ENCODE peak calls at places on chromosomes 13 and 19, in six cellular contexts. One of them, this sample, is unnamed.

GRCh38 chr13:40190656-40191100 is 475.8 kb downstream of the FOXO1 start:
- DNase-seq in H1: no peak
- DNase-seq in HepG2: peak
- DNase-seq in GM12878: no peak
- DNase-seq in K562: no peak
- DNase-seq in SK-N-SH: peak
- DNase-seq in this sample: no peak

GRCh38 chr13:41398494-41399190 is 58.7 kb upstream of the RGCC start:
- DNase-seq in H1: no peak
- DNase-seq in GM12878: no peak
- DNase-seq in SK-N-SH: no peak
- DNase-seq in HepG2: no peak
- DNase-seq in K562: no peak
- DNase-seq in this sample: no peak

GRCh38 chr13:67440240-67440639 is 210.1 kb upstream of the PCDH9 start:
- DNase-seq in K562: no peak
- DNase-seq in GM12878: no peak
- DNase-seq in SK-N-SH: no peak
- DNase-seq in HepG2: no peak
- DNase-seq in H1: no peak
- DNase-seq in this sample: no peak

GRCh38 chr13:111184685-111185401 is 69.7 kb downstream of the ARHGEF7 start:
- DNase-seq in GM12878: peak
- DNase-seq in HepG2: no peak
- DNase-seq in SK-N-SH: no peak
- DNase-seq in K562: no peak
- DNase-seq in H1: no peak
- DNase-seq in this sample: no peak

GRCh38 chr19:35549174-35549788 is 3.9 kb downstream of the TMEM147 start:
- DNase-seq in HepG2: peak
- DNase-seq in H1: peak
- DNase-seq in SK-N-SH: peak
- DNase-seq in GM12878: no peak
- DNase-seq in K562: peak
- DNase-seq in this sample: peak

GRCh38 chr19:44796701-44797115 is 12.2 kb upstream of the BCAM start:
- DNase-seq in SK-N-SH: no peak
- DNase-seq in GM12878: no peak
- DNase-seq in H1: no peak
- DNase-seq in HepG2: peak
- DNase-seq in K562: no peak
- DNase-seq in this sample: no peak

GRCh38 chr13:48232420-48233096 is 448 bp upstream of the ITM2B start:
- DNase-seq in H1: peak
- DNase-seq in K562: peak
- DNase-seq in GM12878: no peak
- DNase-seq in SK-N-SH: no peak
- DNase-seq in HepG2: peak
- DNase-seq in this sample: no peak

GRCh38 chr13:106680796-106681482 is 113.0 kb upstream of the ARGLU1 start:
- DNase-seq in K562: no peak
- DNase-seq in SK-N-SH: no peak
- DNase-seq in HepG2: no peak
- DNase-seq in H1: no peak
- DNase-seq in GM12878: no peak
- DNase-seq in this sample: no peak

GRCh38 chr13:32592082-32592481 is 5.8 kb downstream of the PDS5B start:
- DNase-seq in SK-N-SH: no peak
- DNase-seq in HepG2: no peak
- DNase-seq in H1: no peak
- DNase-seq in GM12878: no peak
- DNase-seq in K562: no peak
- DNase-seq in this sample: no peak

GRCh38 chr19:34350161-34350561 is 14.8 kb upstream of the GPI start:
- DNase-seq in HepG2: no peak
- DNase-seq in SK-N-SH: no peak
- DNase-seq in K562: no peak
- DNase-seq in H1: no peak
- DNase-seq in GM12878: no peak
- DNase-seq in this sample: no peak

GRCh38 chr13:81597101-81597500 is 1256.2 kb upstream of the SPRY2 start:
- DNase-seq in H1: no peak
- DNase-seq in GM12878: no peak
- DNase-seq in HepG2: no peak
- DNase-seq in SK-N-SH: no peak
- DNase-seq in K562: no peak
- DNase-seq in this sample: no peak

GRCh38 chr13:24605923-24606372 is 74.3 kb upstream of the ATP12A start:
- DNase-seq in HepG2: peak
- DNase-seq in K562: no peak
- DNase-seq in GM12878: no peak
- DNase-seq in H1: peak
- DNase-seq in SK-N-SH: no peak
- DNase-seq in this sample: peak

GRCh38 chr19:29873024-29873800 is 61.4 kb downstream of the CCNE1 start:
- DNase-seq in SK-N-SH: peak
- DNase-seq in K562: peak
- DNase-seq in H1: peak
- DNase-seq in GM12878: no peak
- DNase-seq in HepG2: no peak
- DNase-seq in this sample: no peak

GRCh38 chr13:65026505-65026904 is 2203.6 kb downstream of the PCDH9 start:
- DNase-seq in SK-N-SH: no peak
- DNase-seq in GM12878: no peak
- DNase-seq in H1: no peak
- DNase-seq in HepG2: no peak
- DNase-seq in K562: no peak
- DNase-seq in this sample: no peak

GRCh38 chr13:101416181-101417042 is at the start of gene NALCN:
- DNase-seq in H1: peak
- DNase-seq in SK-N-SH: peak
- DNase-seq in K562: no peak
- DNase-seq in GM12878: no peak
- DNase-seq in HepG2: no peak
- DNase-seq in this sample: no peak

GRCh38 chr19:47487551-47488515 is 3.8 kb upstream of the KPTN start:
- DNase-seq in K562: no peak
- DNase-seq in SK-N-SH: no peak
- DNase-seq in HepG2: no peak
- DNase-seq in H1: no peak
- DNase-seq in GM12878: no peak
- DNase-seq in this sample: peak

GRCh38 chr13:74687452-74688180 is 553.4 kb upstream of the KLF12 start:
- DNase-seq in SK-N-SH: no peak
- DNase-seq in GM12878: no peak
- DNase-seq in K562: no peak
- DNase-seq in H1: no peak
- DNase-seq in HepG2: no peak
- DNase-seq in this sample: no peak

GRCh38 chr19:43675269-43675879 is 5.4 kb upstream of the PLAUR start:
- DNase-seq in H1: no peak
- DNase-seq in K562: no peak
- DNase-seq in HepG2: no peak
- DNase-seq in SK-N-SH: no peak
- DNase-seq in GM12878: peak
- DNase-seq in this sample: no peak

GRCh38 chr19:55406869-55407624 is 541 bp downstream of the UBE2S start:
- DNase-seq in K562: peak
- DNase-seq in SK-N-SH: peak
- DNase-seq in H1: no peak
- DNase-seq in HepG2: no peak
- DNase-seq in GM12878: no peak
- DNase-seq in this sample: no peak

GRCh38 chr19:1000095-1000494 is at the start of gene GRIN3B:
- DNase-seq in SK-N-SH: peak
- DNase-seq in HepG2: peak
- DNase-seq in H1: peak
- DNase-seq in K562: peak
- DNase-seq in GM12878: no peak
- DNase-seq in this sample: peak

GRCh38 chr19:49155005-49155826 is at the start of gene HRC:
- DNase-seq in K562: peak
- DNase-seq in SK-N-SH: no peak
- DNase-seq in HepG2: peak
- DNase-seq in GM12878: no peak
- DNase-seq in H1: peak
- DNase-seq in this sample: no peak

GRCh38 chr19:49154279-49154678 is 917 bp downstream of the HRC start:
- DNase-seq in H1: no peak
- DNase-seq in K562: no peak
- DNase-seq in SK-N-SH: no peak
- DNase-seq in HepG2: no peak
- DNase-seq in GM12878: no peak
- DNase-seq in this sample: no peak

GRCh38 chr19:49160450-49161189 is 3.0 kb downstream of the TRPM4 start:
- DNase-seq in HepG2: no peak
- DNase-seq in K562: no peak
- DNase-seq in H1: no peak
- DNase-seq in SK-N-SH: no peak
- DNase-seq in GM12878: no peak
- DNase-seq in this sample: no peak

GRCh38 chr19:49155830-49156346 is 692 bp upstream of the HRC start:
- DNase-seq in K562: peak
- DNase-seq in SK-N-SH: no peak
- DNase-seq in HepG2: no peak
- DNase-seq in H1: peak
- DNase-seq in GM12878: no peak
- DNase-seq in this sample: no peak

GRCh38 chr19:49157445-49158224 is at the start of gene TRPM4:
- DNase-seq in H1: peak
- DNase-seq in HepG2: peak
- DNase-seq in GM12878: no peak
- DNase-seq in SK-N-SH: peak
- DNase-seq in K562: peak
- DNase-seq in this sample: peak
- H3K4me3 ChIP-seq in H1: peak
- H3K4me3 ChIP-seq in HepG2: peak
- H3K4me3 ChIP-seq in GM12878: no peak
- H3K4me3 ChIP-seq in SK-N-SH: peak
- H3K4me3 ChIP-seq in K562: peak
- H3K4me3 ChIP-seq in this sample: peak

GRCh38 chr13:43937839-43938238 is 58.1 kb downstream of the LACC1 start:
- DNase-seq in GM12878: no peak
- DNase-seq in K562: no peak
- DNase-seq in H1: no peak
- DNase-seq in SK-N-SH: no peak
- DNase-seq in HepG2: no peak
- DNase-seq in this sample: no peak

GRCh38 chr13:43936630-43937029 is 56.9 kb downstream of the LACC1 start:
- DNase-seq in H1: no peak
- DNase-seq in HepG2: no peak
- DNase-seq in SK-N-SH: no peak
- DNase-seq in GM12878: no peak
- DNase-seq in K562: no peak
- DNase-seq in this sample: no peak

GRCh38 chr13:43933378-43933777 is 53.7 kb downstream of the LACC1 start:
- DNase-seq in HepG2: no peak
- DNase-seq in H1: no peak
- DNase-seq in SK-N-SH: no peak
- DNase-seq in GM12878: peak
- DNase-seq in K562: no peak
- DNase-seq in this sample: no peak

GRCh38 chr13:43934273-43934672 is 54.6 kb downstream of the LACC1 start:
- DNase-seq in K562: no peak
- DNase-seq in HepG2: no peak
- DNase-seq in GM12878: no peak
- DNase-seq in SK-N-SH: no peak
- DNase-seq in H1: no peak
- DNase-seq in this sample: no peak

GRCh38 chr13:43935878-43936277 is 56.2 kb downstream of the LACC1 start:
- DNase-seq in K562: no peak
- DNase-seq in HepG2: no peak
- DNase-seq in GM12878: no peak
- DNase-seq in SK-N-SH: no peak
- DNase-seq in H1: no peak
- DNase-seq in this sample: no peak
- TF ChIP-seq GABPA in K562: no peak
- TF ChIP-seq GABPA in HepG2: no peak
- TF ChIP-seq GABPA in GM12878: no peak
- TF ChIP-seq GABPA in SK-N-SH: no peak
- TF ChIP-seq GABPA in H1: no peak
- TF ChIP-seq GABPA in this sample: no peak

DNA sequence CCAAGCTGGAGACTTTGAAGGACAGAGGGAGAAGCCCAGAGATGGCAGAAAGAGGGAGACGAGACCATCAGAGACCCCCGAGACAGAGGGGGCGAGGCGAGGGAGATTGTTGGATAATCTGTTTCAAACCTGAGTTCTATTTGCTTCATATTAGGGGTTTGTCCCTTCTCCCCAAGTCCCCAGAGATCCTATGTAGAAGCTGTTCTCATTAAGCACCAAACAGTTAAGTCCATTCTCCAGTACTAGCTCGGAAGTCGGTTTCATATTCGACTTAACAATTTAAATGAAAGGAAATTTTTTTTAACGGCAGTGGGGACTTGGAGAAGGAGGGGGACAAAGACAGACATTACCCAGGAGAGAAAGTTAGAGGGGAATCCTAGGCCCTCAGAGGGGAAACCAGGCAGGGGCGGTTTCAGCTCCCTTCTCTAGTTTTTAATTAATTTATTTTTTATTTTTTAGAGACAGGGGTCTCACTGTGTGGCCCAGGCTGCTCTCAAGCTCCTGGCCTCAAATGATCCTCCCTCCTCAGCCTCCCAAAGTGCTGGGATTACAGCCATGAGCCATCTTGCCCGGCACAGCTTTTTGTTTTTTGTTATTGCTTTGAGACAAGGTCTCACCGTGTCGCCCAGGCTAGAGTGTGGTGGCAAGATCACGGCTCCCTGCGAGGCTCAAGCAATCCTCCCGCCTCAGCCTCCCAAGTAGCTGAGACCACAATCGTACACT is 13.6 kb upstream of the TLE2 start:
- DNase-seq in GM12878: no peak
- DNase-seq in H1: no peak
- DNase-seq in K562: no peak
- DNase-seq in SK-N-SH: no peak
- DNase-seq in HepG2: no peak
- DNase-seq in this sample: no peak
- H3K4me3 ChIP-seq in GM12878: no peak
- H3K4me3 ChIP-seq in H1: peak
- H3K4me3 ChIP-seq in K562: no peak
- H3K4me3 ChIP-seq in SK-N-SH: no peak
- H3K4me3 ChIP-seq in HepG2: no peak
- H3K4me3 ChIP-seq in this sample: no peak

GRCh38 chr13:22053053-22053452 is 382.2 kb downstream of the FGF9 start:
- DNase-seq in K562: no peak
- DNase-seq in SK-N-SH: no peak
- DNase-seq in GM12878: no peak
- DNase-seq in HepG2: no peak
- DNase-seq in H1: no peak
- DNase-seq in this sample: no peak

GRCh38 chr13:22047082-22047784 is 376.4 kb downstream of the FGF9 start:
- DNase-seq in SK-N-SH: no peak
- DNase-seq in HepG2: peak
- DNase-seq in K562: no peak
- DNase-seq in GM12878: no peak
- DNase-seq in H1: no peak
- DNase-seq in this sample: no peak

GRCh38 chr13:22050951-22051563 is 380.2 kb downstream of the FGF9 start:
- DNase-seq in SK-N-SH: no peak
- DNase-seq in HepG2: no peak
- DNase-seq in H1: no peak
- DNase-seq in K562: no peak
- DNase-seq in GM12878: no peak
- DNase-seq in this sample: no peak

GRCh38 chr13:22047785-22048104 is 376.9 kb downstream of the FGF9 start:
- DNase-seq in GM12878: no peak
- DNase-seq in H1: no peak
- DNase-seq in SK-N-SH: no peak
- DNase-seq in K562: no peak
- DNase-seq in HepG2: no peak
- DNase-seq in this sample: no peak

GRCh38 chr13:22049384-22049783 is 378.5 kb downstream of the FGF9 start:
- DNase-seq in HepG2: no peak
- DNase-seq in SK-N-SH: no peak
- DNase-seq in GM12878: no peak
- DNase-seq in K562: no peak
- DNase-seq in H1: no peak
- DNase-seq in this sample: no peak
- TF ChIP-seq GABPA in HepG2: no peak
- TF ChIP-seq GABPA in SK-N-SH: no peak
- TF ChIP-seq GABPA in GM12878: no peak
- TF ChIP-seq GABPA in K562: no peak
- TF ChIP-seq GABPA in H1: no peak
- TF ChIP-seq GABPA in this sample: no peak

This sample was measured in HL-60.